ENCODE peak calls at places on chromosome 15, in five cellular contexts. One of them, this sample, is unnamed.

GRCh38 chr15:97904196-97904572 is 56.3 kb upstream of the ARRDC4 start:
- DNase-seq in GM23338: peak; percentile 90
- DNase-seq in EL: peak; percentile 76
- DNase-seq in mucosa of gallbladder: peak; percentile 69
- DNase-seq in stimulated activated naive CD8-positive, alpha-beta T cell treated with anti-CD3 and anti-CD28 coated beads, Interleukin-15, amount 100 ng/mL, for 72 hours: peak; percentile 6
- DNase-seq in this sample: peak; percentile 51

GRCh38 chr15:60370804-60371700 is 26.7 kb downstream of the ANXA2 start:
- DNase-seq in EL: peak; percentile 99
- DNase-seq in GM23338: no peak
- DNase-seq in mucosa of gallbladder: peak; percentile 68
- DNase-seq in stimulated activated naive CD8-positive, alpha-beta T cell treated with anti-CD3 and anti-CD28 coated beads, Interleukin-15, amount 100 ng/mL, for 72 hours: no peak
- DNase-seq in this sample: peak; percentile 48

GRCh38 chr15:39589815-39590644 is 9.2 kb downstream of the THBS1 start:
- DNase-seq in EL: peak; percentile 14
- DNase-seq in GM23338: no peak
- DNase-seq in stimulated activated naive CD8-positive, alpha-beta T cell treated with anti-CD3 and anti-CD28 coated beads, Interleukin-15, amount 100 ng/mL, for 72 hours: no peak
- DNase-seq in mucosa of gallbladder: no peak
- DNase-seq in this sample: no peak

GRCh38 chr15:73564255-73564654 is 68.9 kb downstream of the NPTN start:
- DNase-seq in stimulated activated naive CD8-positive, alpha-beta T cell treated with anti-CD3 and anti-CD28 coated beads, Interleukin-15, amount 100 ng/mL, for 72 hours: no peak
- DNase-seq in mucosa of gallbladder: no peak
- DNase-seq in EL: peak; percentile 51
- DNase-seq in GM23338: no peak
- DNase-seq in this sample: no peak

GRCh38 chr15:38860253-38860652 is 295.6 kb upstream of the RASGRP1 start:
- DNase-seq in stimulated activated naive CD8-positive, alpha-beta T cell treated with anti-CD3 and anti-CD28 coated beads, Interleukin-15, amount 100 ng/mL, for 72 hours: no peak
- DNase-seq in GM23338: peak; percentile 2
- DNase-seq in mucosa of gallbladder: no peak
- DNase-seq in EL: no peak
- DNase-seq in this sample: no peak

GRCh38 chr15:44706946-44707636 is 4.0 kb downstream of the PATL2 start:
- DNase-seq in mucosa of gallbladder: peak; percentile 84
- DNase-seq in stimulated activated naive CD8-positive, alpha-beta T cell treated with anti-CD3 and anti-CD28 coated beads, Interleukin-15, amount 100 ng/mL, for 72 hours: no peak
- DNase-seq in EL: no peak
- DNase-seq in GM23338: no peak
- DNase-seq in this sample: no peak

GRCh38 chr15:100308222-100309007 is 33.4 kb downstream of the ADAMTS17 start:
- DNase-seq in GM23338: no peak
- DNase-seq in stimulated activated naive CD8-positive, alpha-beta T cell treated with anti-CD3 and anti-CD28 coated beads, Interleukin-15, amount 100 ng/mL, for 72 hours: no peak
- DNase-seq in mucosa of gallbladder: peak; percentile 23
- DNase-seq in EL: no peak
- DNase-seq in this sample: no peak

GRCh38 chr15:59074607-59075006 is 30.3 kb upstream of the CCNB2 start:
- DNase-seq in mucosa of gallbladder: no peak
- DNase-seq in stimulated activated naive CD8-positive, alpha-beta T cell treated with anti-CD3 and anti-CD28 coated beads, Interleukin-15, amount 100 ng/mL, for 72 hours: no peak
- DNase-seq in GM23338: no peak
- DNase-seq in EL: no peak
- DNase-seq in this sample: no peak

GRCh38 chr15:78983146-78983918 is 38.5 kb upstream of the CTSH start:
- DNase-seq in GM23338: no peak
- DNase-seq in EL: no peak
- DNase-seq in mucosa of gallbladder: no peak
- DNase-seq in stimulated activated naive CD8-positive, alpha-beta T cell treated with anti-CD3 and anti-CD28 coated beads, Interleukin-15, amount 100 ng/mL, for 72 hours: no peak
- DNase-seq in this sample: no peak

GRCh38 chr15:37099321-37100108 is 834 bp downstream of the MEIS2 start:
- DNase-seq in stimulated activated naive CD8-positive, alpha-beta T cell treated with anti-CD3 and anti-CD28 coated beads, Interleukin-15, amount 100 ng/mL, for 72 hours: no peak
- DNase-seq in mucosa of gallbladder: peak; percentile 33
- DNase-seq in GM23338: peak; percentile 42
- DNase-seq in EL: peak; percentile 48
- DNase-seq in this sample: peak; percentile 72

GRCh38 chr15:80496101-80496500 is 91.9 kb downstream of the ARNT2 start:
- DNase-seq in GM23338: no peak
- DNase-seq in EL: no peak
- DNase-seq in stimulated activated naive CD8-positive, alpha-beta T cell treated with anti-CD3 and anti-CD28 coated beads, Interleukin-15, amount 100 ng/mL, for 72 hours: no peak
- DNase-seq in mucosa of gallbladder: no peak
- DNase-seq in this sample: no peak

GRCh38 chr15:49343546-49343945 is 79.5 kb upstream of the FGF7 start:
- DNase-seq in stimulated activated naive CD8-positive, alpha-beta T cell treated with anti-CD3 and anti-CD28 coated beads, Interleukin-15, amount 100 ng/mL, for 72 hours: no peak
- DNase-seq in EL: no peak
- DNase-seq in GM23338: peak; percentile 14
- DNase-seq in mucosa of gallbladder: no peak
- DNase-seq in this sample: no peak

GRCh38 chr15:81064253-81064652 is 63.5 kb downstream of the TLNRD1 start:
- DNase-seq in mucosa of gallbladder: no peak
- DNase-seq in GM23338: no peak
- DNase-seq in EL: no peak
- DNase-seq in stimulated activated naive CD8-positive, alpha-beta T cell treated with anti-CD3 and anti-CD28 coated beads, Interleukin-15, amount 100 ng/mL, for 72 hours: no peak
- DNase-seq in this sample: no peak

GRCh38 chr15:92819312-92820232 is 80.6 kb upstream of the CHD2 start:
- DNase-seq in GM23338: peak; percentile 13
- DNase-seq in EL: no peak
- DNase-seq in mucosa of gallbladder: no peak
- DNase-seq in stimulated activated naive CD8-positive, alpha-beta T cell treated with anti-CD3 and anti-CD28 coated beads, Interleukin-15, amount 100 ng/mL, for 72 hours: no peak
- DNase-seq in this sample: peak; percentile 85

GRCh38 chr15:44045661-44046060 is 149.4 kb downstream of the FRMD5 start:
- DNase-seq in EL: no peak
- DNase-seq in GM23338: no peak
- DNase-seq in stimulated activated naive CD8-positive, alpha-beta T cell treated with anti-CD3 and anti-CD28 coated beads, Interleukin-15, amount 100 ng/mL, for 72 hours: no peak
- DNase-seq in mucosa of gallbladder: no peak
- DNase-seq in this sample: no peak

GRCh38 chr15:85582719-85583089 is 202.3 kb downstream of the AKAP13 start:
- DNase-seq in EL: no peak
- DNase-seq in GM23338: no peak
- DNase-seq in mucosa of gallbladder: peak; percentile 72
- DNase-seq in stimulated activated naive CD8-positive, alpha-beta T cell treated with anti-CD3 and anti-CD28 coated beads, Interleukin-15, amount 100 ng/mL, for 72 hours: peak; percentile 49
- DNase-seq in this sample: no peak

GRCh38 chr15:51759557-51760070 is 8.2 kb downstream of the TMOD2 start:
- DNase-seq in stimulated activated naive CD8-positive, alpha-beta T cell treated with anti-CD3 and anti-CD28 coated beads, Interleukin-15, amount 100 ng/mL, for 72 hours: no peak
- DNase-seq in mucosa of gallbladder: no peak
- DNase-seq in GM23338: peak; percentile 74
- DNase-seq in EL: peak; percentile 92
- DNase-seq in this sample: no peak

GRCh38 chr15:48400086-48400485 is 68.9 kb downstream of the DUT start:
- DNase-seq in mucosa of gallbladder: no peak
- DNase-seq in stimulated activated naive CD8-positive, alpha-beta T cell treated with anti-CD3 and anti-CD28 coated beads, Interleukin-15, amount 100 ng/mL, for 72 hours: no peak
- DNase-seq in GM23338: no peak
- DNase-seq in EL: peak; percentile 42
- DNase-seq in this sample: peak; percentile 30

This sample was measured in HAP-1.